ENCODE peak calls at places on chromosomes 16 and 17, in six cellular contexts. One of them, this sample, is unnamed.

GRCh38 chr16:88533945-88534641 is 36.1 kb upstream of the ZC3H18 start:
- DNase-seq in neuronal stem cell: peak; percentile 75
- DNase-seq in IMR-90: peak; percentile 45
- DNase-seq in H1: peak; percentile 17
- DNase-seq in H9: peak; percentile 81
- DNase-seq in mesenchymal stem cell: peak; percentile 43
- DNase-seq in this sample: peak; percentile 19

GRCh38 chr17:82216301-82217119 is 3.9 kb upstream of the CCDC57 start:
- DNase-seq in neuronal stem cell: no peak
- DNase-seq in IMR-90: peak; percentile 81
- DNase-seq in H1: no peak
- DNase-seq in H9: no peak
- DNase-seq in mesenchymal stem cell: peak; percentile 69
- DNase-seq in this sample: peak; percentile 74

GRCh38 chr17:42553866-42554249 is 1.1 kb downstream of the HSD17B1 start:
- DNase-seq in neuronal stem cell: no peak
- DNase-seq in IMR-90: no peak
- DNase-seq in H1: no peak
- DNase-seq in H9: no peak
- DNase-seq in mesenchymal stem cell: no peak
- DNase-seq in this sample: no peak

GRCh38 chr16:85611455-85612190 is 1.5 kb upstream of the GSE1 start:
- DNase-seq in neuronal stem cell: peak; percentile 53
- DNase-seq in IMR-90: peak; percentile 74
- DNase-seq in H1: no peak
- DNase-seq in H9: peak; percentile 70
- DNase-seq in mesenchymal stem cell: peak; percentile 85
- DNase-seq in this sample: peak; percentile 62

GRCh38 chr17:51045616-51046526 is 74.8 kb downstream of the SPAG9 start:
- DNase-seq in neuronal stem cell: peak; percentile 54
- DNase-seq in IMR-90: no peak
- DNase-seq in H1: no peak
- DNase-seq in H9: no peak
- DNase-seq in mesenchymal stem cell: no peak
- DNase-seq in this sample: no peak

GRCh38 chr16:67428146-67428731 is 2.7 kb upstream of the HSD11B2 start:
- DNase-seq in neuronal stem cell: peak; percentile 71
- DNase-seq in IMR-90: peak; percentile 47
- DNase-seq in H1: peak; percentile 71
- DNase-seq in H9: peak; percentile 92
- DNase-seq in mesenchymal stem cell: peak; percentile 71
- DNase-seq in this sample: peak; percentile 83

GRCh38 chr17:10121971-10122707 is 76.3 kb downstream of the GAS7 start:
- DNase-seq in neuronal stem cell: no peak
- DNase-seq in IMR-90: peak; percentile 19
- DNase-seq in H1: no peak
- DNase-seq in H9: no peak
- DNase-seq in mesenchymal stem cell: no peak
- DNase-seq in this sample: no peak

GRCh38 chr16:30980959-30981358 is 4.0 kb upstream of the HSD3B7 start:
- DNase-seq in neuronal stem cell: no peak
- DNase-seq in IMR-90: no peak
- DNase-seq in H1: no peak
- DNase-seq in H9: no peak
- DNase-seq in mesenchymal stem cell: no peak
- DNase-seq in this sample: no peak

GRCh38 chr17:45835481-45835880 is 9.2 kb upstream of the SPPL2C start:
- DNase-seq in neuronal stem cell: no peak
- DNase-seq in IMR-90: no peak
- DNase-seq in H1: no peak
- DNase-seq in H9: no peak
- DNase-seq in mesenchymal stem cell: no peak
- DNase-seq in this sample: no peak

GRCh38 chr17:78580277-78580804 is 3.1 kb upstream of the DNAH17 start:
- DNase-seq in neuronal stem cell: no peak
- DNase-seq in IMR-90: no peak
- DNase-seq in H1: no peak
- DNase-seq in H9: no peak
- DNase-seq in mesenchymal stem cell: no peak
- DNase-seq in this sample: no peak

GRCh38 chr16:27677300-27677699 is 127.4 kb downstream of the KATNIP start:
- DNase-seq in neuronal stem cell: no peak
- DNase-seq in IMR-90: peak; percentile 59
- DNase-seq in H1: no peak
- DNase-seq in H9: no peak
- DNase-seq in mesenchymal stem cell: peak; percentile 15
- DNase-seq in this sample: no peak

GRCh38 chr16:3059041-3059722 is 6.3 kb upstream of the IL32 start:
- DNase-seq in neuronal stem cell: peak; percentile 94
- DNase-seq in IMR-90: peak; percentile 81
- DNase-seq in H1: peak; percentile 64
- DNase-seq in H9: peak; percentile 92
- DNase-seq in mesenchymal stem cell: peak; percentile 94
- DNase-seq in this sample: peak; percentile 96
- H3K18ac ChIP-seq in neuronal stem cell: peak overlapping the region; percentile 96
- H3K18ac ChIP-seq in IMR-90: peak overlapping the region; percentile 82
- H3K18ac ChIP-seq in H1: peak overlapping the region; percentile 78
- H3K18ac ChIP-seq in H9: peak overlapping the region; percentile 1
- H3K18ac ChIP-seq in mesenchymal stem cell: peak overlapping the region; percentile 83
- H3K18ac ChIP-seq in this sample: peak overlapping the region; percentile 98

GRCh38 chr16:14576069-14576468 is 54.0 kb downstream of the PARN start:
- DNase-seq in neuronal stem cell: no peak
- DNase-seq in IMR-90: no peak
- DNase-seq in H1: no peak
- DNase-seq in H9: no peak
- DNase-seq in mesenchymal stem cell: no peak
- DNase-seq in this sample: no peak

GRCh38 chr16:14569213-14569612 is 60.8 kb downstream of the PARN start:
- DNase-seq in neuronal stem cell: no peak
- DNase-seq in IMR-90: no peak
- DNase-seq in H1: no peak
- DNase-seq in H9: no peak
- DNase-seq in mesenchymal stem cell: no peak
- DNase-seq in this sample: no peak

GRCh38 chr16:14576532-14576931 is 53.5 kb downstream of the PARN start:
- DNase-seq in neuronal stem cell: no peak
- DNase-seq in IMR-90: no peak
- DNase-seq in H1: no peak
- DNase-seq in H9: no peak
- DNase-seq in mesenchymal stem cell: no peak
- DNase-seq in this sample: no peak

GRCh38 chr16:14566599-14566998 is 63.5 kb downstream of the PARN start:
- DNase-seq in neuronal stem cell: no peak
- DNase-seq in IMR-90: no peak
- DNase-seq in H1: no peak
- DNase-seq in H9: no peak
- DNase-seq in mesenchymal stem cell: no peak
- DNase-seq in this sample: no peak

GRCh38 chr16:14572535-14572934 is 57.5 kb downstream of the PARN start:
- DNase-seq in neuronal stem cell: no peak
- DNase-seq in IMR-90: no peak
- DNase-seq in H1: no peak
- DNase-seq in H9: no peak
- DNase-seq in mesenchymal stem cell: no peak
- DNase-seq in this sample: no peak
- H4K91ac ChIP-seq in neuronal stem cell: no peak overlapping the region
- H4K91ac ChIP-seq in IMR-90: no peak overlapping the region
- H4K91ac ChIP-seq in H1: no peak overlapping the region
- H4K91ac ChIP-seq in H9: no peak overlapping the region
- H4K91ac ChIP-seq in mesenchymal stem cell: no peak overlapping the region
- H4K91ac ChIP-seq in this sample: no peak overlapping the region

GRCh38 chr16:57866529-57866918 is 64.2 kb upstream of the KIFC3 start:
- DNase-seq in neuronal stem cell: no peak
- DNase-seq in IMR-90: no peak
- DNase-seq in H1: no peak
- DNase-seq in H9: no peak
- DNase-seq in mesenchymal stem cell: no peak
- DNase-seq in this sample: no peak

GRCh38 chr16:57863434-57864160 is 61.3 kb upstream of the KIFC3 start:
- DNase-seq in neuronal stem cell: peak; percentile 39
- DNase-seq in IMR-90: peak; percentile 79
- DNase-seq in H1: peak; percentile 49
- DNase-seq in H9: peak; percentile 69
- DNase-seq in mesenchymal stem cell: peak; percentile 79
- DNase-seq in this sample: peak; percentile 38

GRCh38 chr16:57865746-57866528 is 63.6 kb upstream of the KIFC3 start:
- DNase-seq in neuronal stem cell: no peak
- DNase-seq in IMR-90: no peak
- DNase-seq in H1: no peak
- DNase-seq in H9: no peak
- DNase-seq in mesenchymal stem cell: no peak
- DNase-seq in this sample: peak; percentile 29

GRCh38 chr16:57859331-57859730 is 57.0 kb upstream of the KIFC3 start:
- DNase-seq in neuronal stem cell: peak; percentile 36
- DNase-seq in IMR-90: peak; percentile 34
- DNase-seq in H1: no peak
- DNase-seq in H9: no peak
- DNase-seq in mesenchymal stem cell: peak; percentile 61
- DNase-seq in this sample: peak; percentile 29

GRCh38 chr16:57862698-57863433 is 60.6 kb upstream of the KIFC3 start:
- DNase-seq in neuronal stem cell: no peak
- DNase-seq in IMR-90: no peak
- DNase-seq in H1: no peak
- DNase-seq in H9: peak; percentile 44
- DNase-seq in mesenchymal stem cell: no peak
- DNase-seq in this sample: no peak
- H3K18ac ChIP-seq in neuronal stem cell: no peak overlapping the region
- H3K18ac ChIP-seq in IMR-90: no peak overlapping the region
- H3K18ac ChIP-seq in H1: peak overlapping the region; percentile 78
- H3K18ac ChIP-seq in H9: no peak overlapping the region
- H3K18ac ChIP-seq in mesenchymal stem cell: no peak overlapping the region
- H3K18ac ChIP-seq in this sample: no peak overlapping the region

GRCh38 chr16:48234630-48235029 is 9.5 kb upstream of the LONP2 start:
- DNase-seq in neuronal stem cell: no peak
- DNase-seq in IMR-90: no peak
- DNase-seq in H1: no peak
- DNase-seq in H9: no peak
- DNase-seq in mesenchymal stem cell: no peak
- DNase-seq in this sample: no peak

GRCh38 chr16:48235058-48235555 is 9.0 kb upstream of the LONP2 start:
- DNase-seq in neuronal stem cell: no peak
- DNase-seq in IMR-90: no peak
- DNase-seq in H1: no peak
- DNase-seq in H9: no peak
- DNase-seq in mesenchymal stem cell: no peak
- DNase-seq in this sample: no peak

GRCh38 chr16:48232459-48233040 is 11.6 kb upstream of the LONP2 start:
- DNase-seq in neuronal stem cell: no peak
- DNase-seq in IMR-90: peak; percentile 38
- DNase-seq in H1: no peak
- DNase-seq in H9: no peak
- DNase-seq in mesenchymal stem cell: no peak
- DNase-seq in this sample: no peak

GRCh38 chr16:48236286-48236685 is 7.8 kb upstream of the LONP2 start:
- DNase-seq in neuronal stem cell: no peak
- DNase-seq in IMR-90: no peak
- DNase-seq in H1: no peak
- DNase-seq in H9: no peak
- DNase-seq in mesenchymal stem cell: no peak
- DNase-seq in this sample: no peak

DNA sequence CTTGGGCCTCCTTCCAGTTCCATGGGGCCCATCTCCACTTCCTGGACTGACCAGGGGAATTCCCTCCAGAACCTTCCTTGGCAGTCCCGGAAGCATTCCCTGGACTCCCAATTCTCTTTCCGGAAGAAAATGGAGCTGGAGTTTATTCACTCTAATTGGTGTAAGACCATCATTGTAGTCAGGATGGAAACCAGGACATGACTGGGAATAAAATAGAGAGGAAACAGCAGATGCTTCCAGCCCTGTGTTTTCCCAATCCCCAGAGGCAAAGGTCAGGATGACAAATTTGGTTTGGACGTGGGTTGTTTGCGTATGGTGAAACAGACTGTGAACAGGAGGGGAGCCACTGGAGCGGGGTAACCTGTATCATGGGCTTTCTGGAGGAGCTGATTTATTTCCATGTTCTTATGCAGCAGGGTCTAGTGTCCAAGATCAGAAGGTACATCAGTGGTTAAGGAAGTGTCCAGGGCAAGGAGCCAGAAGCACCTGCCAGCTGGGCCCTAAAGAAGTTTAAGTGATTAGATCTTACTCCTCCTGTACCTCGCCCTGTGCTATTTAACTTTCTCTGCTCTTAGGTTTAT is 8.5 kb upstream of the LONP2 start:
- DNase-seq in neuronal stem cell: no peak
- DNase-seq in IMR-90: peak; percentile 29
- DNase-seq in H1: no peak
- DNase-seq in H9: no peak
- DNase-seq in mesenchymal stem cell: peak; percentile 20
- DNase-seq in this sample: no peak
- H4K91ac ChIP-seq in neuronal stem cell: no peak overlapping the region
- H4K91ac ChIP-seq in IMR-90: no peak overlapping the region
- H4K91ac ChIP-seq in H1: no peak overlapping the region
- H4K91ac ChIP-seq in H9: no peak overlapping the region
- H4K91ac ChIP-seq in mesenchymal stem cell: no peak overlapping the region
- H4K91ac ChIP-seq in this sample: no peak overlapping the region

GRCh38 chr17:48996696-48997102 is 486 bp upstream of the IGF2BP1 start:
- DNase-seq in neuronal stem cell: no peak
- DNase-seq in IMR-90: no peak
- DNase-seq in H1: no peak
- DNase-seq in H9: no peak
- DNase-seq in mesenchymal stem cell: no peak
- DNase-seq in this sample: no peak
- H3K18ac ChIP-seq in neuronal stem cell: peak overlapping the region; percentile 95
- H3K18ac ChIP-seq in IMR-90: no peak overlapping the region
- H3K18ac ChIP-seq in H1: peak overlapping the region; percentile 89
- H3K18ac ChIP-seq in H9: peak overlapping the region; percentile 72
- H3K18ac ChIP-seq in mesenchymal stem cell: peak overlapping the region; percentile 92
- H3K18ac ChIP-seq in this sample: peak overlapping the region; percentile 92

GRCh38 chr17:57783338-57783742 is 38.2 kb upstream of the CCDC182 start:
- DNase-seq in neuronal stem cell: peak; percentile 84
- DNase-seq in IMR-90: peak; percentile 5
- DNase-seq in H1: peak; percentile 70
- DNase-seq in H9: peak; percentile 96
- DNase-seq in mesenchymal stem cell: peak; percentile 44
- DNase-seq in this sample: peak; percentile 18
- H4K91ac ChIP-seq in neuronal stem cell: no peak overlapping the region
- H4K91ac ChIP-seq in IMR-90: no peak overlapping the region
- H4K91ac ChIP-seq in H1: no peak overlapping the region
- H4K91ac ChIP-seq in H9: no peak overlapping the region
- H4K91ac ChIP-seq in mesenchymal stem cell: no peak overlapping the region
- H4K91ac ChIP-seq in this sample: no peak overlapping the region